ENCODE peak calls at places on chromosome 13, in eight cellular contexts. One of them, this sample, is unnamed. For H3K4me1 and H3K36me3, the result is how much of the 10 kb centered on the place peaks cover.

GRCh38 chr13:54226866-54227265 is 1198.3 kb downstream of the OLFM4 start:
- DNase-seq in transverse colon: no peak
- DNase-seq in uterus: no peak
- DNase-seq in spleen: no peak
- DNase-seq in tibial artery: no peak
- DNase-seq in adrenal gland: no peak
- DNase-seq in upper lobe of right lung: no peak
- DNase-seq in SK-N-SH: no peak
- DNase-seq in this sample: no peak

GRCh38 chr13:99087954-99088491 is 110.2 kb upstream of the DOCK9 start:
- DNase-seq in spleen: peak
- DNase-seq in tibial artery: no peak
- DNase-seq in upper lobe of right lung: peak
- DNase-seq in adrenal gland: no peak
- DNase-seq in transverse colon: peak
- DNase-seq in SK-N-SH: peak
- DNase-seq in uterus: no peak
- DNase-seq in this sample: no peak

GRCh38 chr13:64997438-64997837 is 2232.7 kb downstream of the PCDH9 start:
- DNase-seq in adrenal gland: no peak
- DNase-seq in tibial artery: no peak
- DNase-seq in SK-N-SH: no peak
- DNase-seq in spleen: no peak
- DNase-seq in transverse colon: no peak
- DNase-seq in uterus: no peak
- DNase-seq in upper lobe of right lung: no peak
- DNase-seq in this sample: no peak

GRCh38 chr13:103012611-103013010 is 53.6 kb downstream of the SLC10A2 start:
- DNase-seq in uterus: no peak
- DNase-seq in tibial artery: no peak
- DNase-seq in SK-N-SH: no peak
- DNase-seq in spleen: no peak
- DNase-seq in adrenal gland: no peak
- DNase-seq in transverse colon: no peak
- DNase-seq in upper lobe of right lung: no peak
- DNase-seq in this sample: no peak

GRCh38 chr13:71643466-71643865 is 223.5 kb downstream of the DACH1 start:
- DNase-seq in upper lobe of right lung: no peak
- DNase-seq in tibial artery: no peak
- DNase-seq in spleen: no peak
- DNase-seq in SK-N-SH: no peak
- DNase-seq in adrenal gland: no peak
- DNase-seq in uterus: no peak
- DNase-seq in transverse colon: no peak
- DNase-seq in this sample: no peak

GRCh38 chr13:44292545-44292944 is 81.1 kb upstream of the SERP2 start:
- DNase-seq in transverse colon: no peak
- DNase-seq in spleen: no peak
- DNase-seq in SK-N-SH: no peak
- DNase-seq in upper lobe of right lung: no peak
- DNase-seq in adrenal gland: no peak
- DNase-seq in tibial artery: no peak
- DNase-seq in uterus: no peak
- DNase-seq in this sample: peak

GRCh38 chr13:111549464-111549863 is 229.0 kb downstream of the TEX29 start:
- DNase-seq in uterus: no peak
- DNase-seq in adrenal gland: no peak
- DNase-seq in spleen: no peak
- DNase-seq in transverse colon: no peak
- DNase-seq in SK-N-SH: no peak
- DNase-seq in upper lobe of right lung: no peak
- DNase-seq in tibial artery: no peak
- DNase-seq in this sample: no peak

GRCh38 chr13:100298116-100298681 is 209.3 kb downstream of the PCCA start:
- DNase-seq in adrenal gland: no peak
- DNase-seq in transverse colon: no peak
- DNase-seq in SK-N-SH: no peak
- DNase-seq in tibial artery: no peak
- DNase-seq in spleen: no peak
- DNase-seq in upper lobe of right lung: no peak
- DNase-seq in uterus: no peak
- DNase-seq in this sample: no peak

GRCh38 chr13:36345438-36346221 is 564 bp downstream of the SPART start:
- DNase-seq in adrenal gland: peak
- DNase-seq in SK-N-SH: no peak
- DNase-seq in uterus: peak
- DNase-seq in upper lobe of right lung: peak
- DNase-seq in spleen: peak
- DNase-seq in tibial artery: peak
- DNase-seq in transverse colon: peak
- DNase-seq in this sample: peak

GRCh38 chr13:32033744-32034143 is 2.2 kb downstream of the FRY start:
- DNase-seq in SK-N-SH: no peak
- DNase-seq in uterus: no peak
- DNase-seq in transverse colon: no peak
- DNase-seq in tibial artery: no peak
- DNase-seq in adrenal gland: no peak
- DNase-seq in spleen: no peak
- DNase-seq in upper lobe of right lung: no peak
- DNase-seq in this sample: no peak

GRCh38 chr13:83168575-83168974 is 713.7 kb downstream of the SLITRK1 start:
- DNase-seq in spleen: no peak
- DNase-seq in upper lobe of right lung: no peak
- DNase-seq in transverse colon: no peak
- DNase-seq in uterus: no peak
- DNase-seq in tibial artery: no peak
- DNase-seq in adrenal gland: no peak
- DNase-seq in SK-N-SH: no peak
- DNase-seq in this sample: no peak

GRCh38 chr13:71773534-71773933 is 93.5 kb downstream of the DACH1 start:
- DNase-seq in spleen: no peak
- DNase-seq in adrenal gland: no peak
- DNase-seq in uterus: no peak
- DNase-seq in tibial artery: no peak
- DNase-seq in transverse colon: no peak
- DNase-seq in SK-N-SH: no peak
- DNase-seq in upper lobe of right lung: no peak
- DNase-seq in this sample: no peak

GRCh38 chr13:113224486-113224885 is 15.1 kb downstream of the CUL4A start:
- DNase-seq in transverse colon: no peak
- DNase-seq in uterus: no peak
- DNase-seq in spleen: peak
- DNase-seq in upper lobe of right lung: no peak
- DNase-seq in adrenal gland: peak
- DNase-seq in tibial artery: no peak
- DNase-seq in SK-N-SH: no peak
- DNase-seq in this sample: no peak

GRCh38 chr13:31369213-31369612 is 169.4 kb downstream of the B3GLCT start:
- DNase-seq in transverse colon: no peak
- DNase-seq in spleen: no peak
- DNase-seq in tibial artery: no peak
- DNase-seq in uterus: no peak
- DNase-seq in adrenal gland: no peak
- DNase-seq in SK-N-SH: no peak
- DNase-seq in upper lobe of right lung: no peak
- DNase-seq in this sample: no peak

GRCh38 chr13:111937763-111938375 is 129.1 kb upstream of the SOX1 start:
- DNase-seq in uterus: no peak
- DNase-seq in transverse colon: no peak
- DNase-seq in adrenal gland: peak
- DNase-seq in spleen: peak
- DNase-seq in tibial artery: no peak
- DNase-seq in SK-N-SH: no peak
- DNase-seq in upper lobe of right lung: peak
- DNase-seq in this sample: no peak

GRCh38 chr13:51795419-51795818 is 8.5 kb downstream of the DHRS12 start:
- DNase-seq in upper lobe of right lung: no peak
- DNase-seq in tibial artery: no peak
- DNase-seq in adrenal gland: no peak
- DNase-seq in spleen: no peak
- DNase-seq in transverse colon: no peak
- DNase-seq in SK-N-SH: no peak
- DNase-seq in uterus: no peak
- DNase-seq in this sample: no peak

GRCh38 chr13:92842145-92842544 is 384.5 kb upstream of the GPC6 start:
- DNase-seq in adrenal gland: no peak
- DNase-seq in upper lobe of right lung: no peak
- DNase-seq in SK-N-SH: no peak
- DNase-seq in tibial artery: no peak
- DNase-seq in uterus: no peak
- DNase-seq in transverse colon: no peak
- DNase-seq in spleen: no peak
- DNase-seq in this sample: peak

GRCh38 chr13:20566424-20566916 is 487 bp upstream of the IFT88 start:
- DNase-seq in tibial artery: no peak
- DNase-seq in SK-N-SH: no peak
- DNase-seq in uterus: peak
- DNase-seq in upper lobe of right lung: no peak
- DNase-seq in spleen: peak
- DNase-seq in adrenal gland: peak
- DNase-seq in transverse colon: peak
- DNase-seq in this sample: no peak

GRCh38 chr13:113405481-113406300 is 41.8 kb upstream of the GRTP1 start:
- DNase-seq in SK-N-SH: no peak
- DNase-seq in upper lobe of right lung: peak
- DNase-seq in tibial artery: peak
- DNase-seq in adrenal gland: no peak
- DNase-seq in uterus: no peak
- DNase-seq in spleen: peak
- DNase-seq in transverse colon: no peak
- DNase-seq in this sample: no peak

GRCh38 chr13:109869312-109870237 is 83.2 kb upstream of the IRS2 start:
- DNase-seq in adrenal gland: peak
- DNase-seq in tibial artery: peak
- DNase-seq in transverse colon: peak
- DNase-seq in spleen: peak
- DNase-seq in uterus: peak
- DNase-seq in upper lobe of right lung: peak
- DNase-seq in SK-N-SH: peak
- DNase-seq in this sample: no peak

GRCh38 chr13:112777637-112778406 is 88.0 kb downstream of the ATP11A start:
- DNase-seq in uterus: no peak
- DNase-seq in adrenal gland: peak
- DNase-seq in spleen: no peak
- DNase-seq in tibial artery: peak
- DNase-seq in SK-N-SH: peak
- DNase-seq in upper lobe of right lung: no peak
- DNase-seq in transverse colon: no peak
- DNase-seq in this sample: no peak

GRCh38 chr13:27442797-27443196 is 7.6 kb downstream of the MTIF3 start:
- DNase-seq in tibial artery: no peak
- DNase-seq in transverse colon: peak
- DNase-seq in adrenal gland: no peak
- DNase-seq in spleen: no peak
- DNase-seq in upper lobe of right lung: no peak
- DNase-seq in uterus: no peak
- DNase-seq in SK-N-SH: no peak
- DNase-seq in this sample: no peak

DNA sequence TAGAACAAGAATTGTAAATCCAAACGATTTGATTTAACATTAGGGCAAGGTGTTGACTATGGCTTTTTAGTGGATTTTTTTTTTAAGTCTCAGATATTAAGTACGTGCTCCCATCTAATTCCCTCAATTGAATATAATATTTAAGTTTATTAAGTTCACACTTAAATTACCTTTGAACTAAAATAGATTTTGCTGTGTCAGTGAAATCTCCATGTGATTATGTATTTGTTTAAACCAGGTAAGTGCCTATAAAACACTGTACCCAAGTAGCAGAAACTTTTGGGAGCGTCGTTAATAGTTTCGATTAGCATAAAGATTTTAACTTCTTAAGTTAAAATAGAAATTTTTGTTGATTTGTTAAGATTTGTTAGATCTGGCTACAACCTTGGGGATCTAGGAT is 1.6 kb downstream of the CLN5 start:
- DNase-seq in SK-N-SH: no peak
- DNase-seq in upper lobe of right lung: no peak
- DNase-seq in spleen: no peak
- DNase-seq in adrenal gland: no peak
- DNase-seq in tibial artery: no peak
- DNase-seq in uterus: no peak
- DNase-seq in transverse colon: no peak
- DNase-seq in this sample: no peak
- H3K4me3 ChIP-seq in SK-N-SH: peak
- H3K4me3 ChIP-seq in upper lobe of right lung: peak
- H3K4me3 ChIP-seq in spleen: no peak
- H3K4me3 ChIP-seq in adrenal gland: no peak
- H3K4me3 ChIP-seq in tibial artery: peak
- H3K4me3 ChIP-seq in uterus: peak
- H3K4me3 ChIP-seq in transverse colon: no peak
- H3K4me3 ChIP-seq in this sample: peak

GRCh38 chr13:46339035-46339666 is 47.9 kb downstream of the RUBCNL start:
- DNase-seq in transverse colon: peak
- DNase-seq in spleen: no peak
- DNase-seq in SK-N-SH: no peak
- DNase-seq in adrenal gland: peak
- DNase-seq in upper lobe of right lung: no peak
- DNase-seq in tibial artery: no peak
- DNase-seq in uterus: no peak
- DNase-seq in this sample: no peak
- H3K4me1 ChIP-seq in transverse colon: under half
- H3K4me1 ChIP-seq in spleen: under half
- H3K4me1 ChIP-seq in SK-N-SH: under half
- H3K4me1 ChIP-seq in adrenal gland: under half
- H3K4me1 ChIP-seq in upper lobe of right lung: under half
- H3K4me1 ChIP-seq in tibial artery: under half
- H3K4me1 ChIP-seq in uterus: under half
- H3K4me1 ChIP-seq in this sample: under half

GRCh38 chr13:29536853-29537252 is 58.6 kb downstream of the SLC7A1 start:
- DNase-seq in spleen: no peak
- DNase-seq in tibial artery: no peak
- DNase-seq in transverse colon: no peak
- DNase-seq in uterus: no peak
- DNase-seq in SK-N-SH: no peak
- DNase-seq in adrenal gland: no peak
- DNase-seq in upper lobe of right lung: no peak
- DNase-seq in this sample: no peak
- H3K36me3 ChIP-seq in spleen: half or more
- H3K36me3 ChIP-seq in tibial artery: under half
- H3K36me3 ChIP-seq in transverse colon: under half
- H3K36me3 ChIP-seq in uterus: under half
- H3K36me3 ChIP-seq in SK-N-SH: under half
- H3K36me3 ChIP-seq in adrenal gland: under half
- H3K36me3 ChIP-seq in upper lobe of right lung: under half
- H3K36me3 ChIP-seq in this sample: under half

DNA sequence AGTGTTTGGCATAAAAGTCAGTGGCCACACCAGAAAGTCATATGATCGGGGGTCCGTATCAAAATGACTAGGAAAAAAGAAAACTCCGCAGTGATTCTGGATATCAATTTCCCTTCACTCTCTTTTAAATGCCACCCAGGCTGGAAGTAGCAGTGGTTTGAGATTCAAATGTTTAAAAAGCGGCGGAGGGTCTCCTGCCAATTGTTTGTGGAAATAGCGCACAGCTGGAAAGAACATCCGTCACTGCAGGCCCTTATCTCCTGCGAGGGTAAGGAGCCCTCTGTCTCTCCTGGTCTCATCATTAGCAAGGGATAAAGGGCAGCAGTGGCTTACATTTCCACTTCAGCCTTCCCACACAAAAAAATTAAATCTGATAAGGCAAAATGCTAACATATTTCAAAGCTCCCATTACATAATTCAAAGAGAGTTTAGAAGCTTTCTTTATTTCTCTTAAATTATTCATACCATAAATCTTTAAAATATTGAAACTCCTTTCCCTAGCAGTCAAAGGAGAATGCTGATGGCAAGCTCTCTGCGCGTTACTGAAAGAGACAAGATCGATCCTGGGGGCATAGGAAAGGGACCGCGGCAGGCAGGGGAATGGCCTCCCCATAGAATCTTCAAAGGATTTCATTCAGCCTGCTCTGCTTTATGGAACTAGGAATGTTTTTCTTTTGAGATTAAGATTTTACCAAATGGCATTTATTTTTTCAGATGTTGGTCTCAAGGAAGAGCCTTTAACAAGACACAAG is 35.0 kb downstream of the AMER2 start:
- DNase-seq in SK-N-SH: no peak
- DNase-seq in uterus: no peak
- DNase-seq in adrenal gland: no peak
- DNase-seq in transverse colon: no peak
- DNase-seq in tibial artery: no peak
- DNase-seq in spleen: no peak
- DNase-seq in upper lobe of right lung: no peak
- DNase-seq in this sample: no peak
- H3K4me3 ChIP-seq in SK-N-SH: no peak
- H3K4me3 ChIP-seq in uterus: no peak
- H3K4me3 ChIP-seq in adrenal gland: no peak
- H3K4me3 ChIP-seq in transverse colon: no peak
- H3K4me3 ChIP-seq in tibial artery: no peak
- H3K4me3 ChIP-seq in spleen: no peak
- H3K4me3 ChIP-seq in upper lobe of right lung: no peak
- H3K4me3 ChIP-seq in this sample: no peak